ENCODE peak calls at places on chromosomes 7 and 10, in ten cellular contexts. E is upper lobe of left lung, T is stomach, O is sigmoid colon, H is transverse colon, K is ovary, S is HepG2, Z is H1, X is A549, C is K562. D is an unnamed sample.

GRCh38 chr7:1692500-1693418 is 22.7 kb downstream of the ELFN1 start:
- DNase-seq in E (peak), T (peak), O (no peak), H (no peak), K (no peak), S (no peak), Z (no peak), X (no peak), C (no peak), D (no peak)

GRCh38 chr10:93074597-93075368 is 1.1 kb downstream of the CYP26A1 start:
- DNase-seq in E (no peak), T (no peak), O (no peak), H (no peak), K (no peak), S (no peak), Z (no peak), X (no peak), C (no peak), D (peak)

GRCh38 chr7:36637417-36637816 is 86.9 kb downstream of the AOAH start:
- DNase-seq in E (no peak), T (no peak), O (no peak), H (no peak), K (no peak), S (no peak), Z (no peak), X (no peak), C (no peak), D (no peak)

GRCh38 chr7:135712796-135713195 is 15.2 kb downstream of the SLC13A4 start:
- DNase-seq in E (no peak), T (no peak), O (no peak), H (no peak), K (no peak), S (no peak), Z (no peak), X (no peak), C (no peak), D (no peak)

GRCh38 chr10:77290528-77291155 is 347.0 kb downstream of the KCNMA1 start:
- DNase-seq in E (no peak), T (no peak), O (peak), H (no peak), K (no peak), S (no peak), Z (no peak), X (peak), C (no peak), D (no peak)

GRCh38 chr10:7027913-7028808 is 382.7 kb downstream of the SFMBT2 start:
- DNase-seq in E (no peak), T (no peak), O (no peak), H (no peak), K (no peak), S (no peak), Z (no peak), X (no peak), C (peak), D (no peak)

GRCh38 chr7:26155531-26156375 is 3.8 kb downstream of the NFE2L3 start:
- DNase-seq in E (peak), T (no peak), O (no peak), H (no peak), K (no peak), S (peak), Z (no peak), X (no peak), C (no peak), D (no peak)

GRCh38 chr7:5234852-5235831 is 45.1 kb downstream of the WIPI2 start:
- DNase-seq in E (peak), T (no peak), O (no peak), H (peak), K (no peak), S (no peak), Z (no peak), X (no peak), C (no peak), D (no peak)

GRCh38 chr10:119268871-119269506 is 61.6 kb downstream of the GRK5 start:
- DNase-seq in E (no peak), T (no peak), O (no peak), H (no peak), K (peak), S (no peak), Z (no peak), X (no peak), C (no peak), D (no peak)

GRCh38 chr10:104707602-104708160 is 66.6 kb downstream of the SORCS3 start:
- DNase-seq in E (no peak), T (no peak), O (no peak), H (no peak), K (no peak), S (no peak), Z (no peak), X (no peak), C (no peak), D (no peak)

GRCh38 chr10:132168571-132169030 is 18.1 kb upstream of the DPYSL4 start:
- DNase-seq in E (no peak), T (no peak), O (no peak), H (no peak), K (no peak), S (no peak), Z (no peak), X (no peak), C (no peak), D (no peak)

GRCh38 chr10:116741391-116742351 is 695 bp downstream of the HSPA12A start:
- DNase-seq in E (no peak), T (no peak), O (peak), H (peak), K (peak), S (no peak), Z (no peak), X (no peak), C (no peak), D (no peak)

GRCh38 chr10:98006266-98006665 is 24.2 kb downstream of the CRTAC1 start:
- DNase-seq in E (no peak), T (no peak), O (no peak), H (peak), K (no peak), S (no peak), Z (no peak), X (no peak), C (peak), D (no peak)

GRCh38 chr7:31747553-31747952 is 60.5 kb downstream of the PPP1R17 start:
- DNase-seq in E (no peak), T (no peak), O (no peak), H (peak), K (no peak), S (no peak), Z (no peak), X (peak), C (peak), D (no peak)

GRCh38 chr7:4633012-4633411 is 49.1 kb upstream of the FOXK1 start:
- DNase-seq in E (no peak), T (no peak), O (no peak), H (no peak), K (no peak), S (peak), Z (no peak), X (peak), C (peak), D (no peak)

GRCh38 chr7:129783097-129783919 is 169.5 kb downstream of the UBE2H start:
- DNase-seq in E (no peak), T (no peak), O (no peak), H (no peak), K (no peak), S (no peak), Z (no peak), X (no peak), C (no peak), D (no peak)

GRCh38 chr10:32150532-32151101 is 94.4 kb upstream of the KIF5B start:
- DNase-seq in E (no peak), T (no peak), O (no peak), H (no peak), K (no peak), S (no peak), Z (no peak), X (no peak), C (no peak), D (no peak)

GRCh38 chr7:25578991-25579687 is 350.9 kb upstream of the NPVF start:
- DNase-seq in E (no peak), T (no peak), O (no peak), H (no peak), K (no peak), S (no peak), Z (no peak), X (no peak), C (peak), D (peak)

GRCh38 chr7:95246935-95247370 is 77.4 kb downstream of the PON1 start:
- DNase-seq in E (peak), T (peak), O (peak), H (peak), K (peak), S (peak), Z (peak), X (peak), C (peak), D (no peak)

GRCh38 chr7:124276005-124276606 is 243.2 kb upstream of the TMEM229A start:
- DNase-seq in E (no peak), T (no peak), O (no peak), H (peak), K (no peak), S (peak), Z (peak), X (peak), C (peak), D (no peak)

GRCh38 chr7:151795168-151795754 is 81.7 kb downstream of the PRKAG2 start:
- DNase-seq in E (no peak), T (no peak), O (peak), H (no peak), K (no peak), S (no peak), Z (no peak), X (no peak), C (no peak), D (no peak)

GRCh38 chr10:44143556-44143955 is 241.3 kb downstream of the CXCL12 start:
- DNase-seq in E (no peak), T (no peak), O (no peak), H (no peak), K (no peak), S (no peak), Z (no peak), X (no peak), C (no peak), D (no peak)

DNA sequence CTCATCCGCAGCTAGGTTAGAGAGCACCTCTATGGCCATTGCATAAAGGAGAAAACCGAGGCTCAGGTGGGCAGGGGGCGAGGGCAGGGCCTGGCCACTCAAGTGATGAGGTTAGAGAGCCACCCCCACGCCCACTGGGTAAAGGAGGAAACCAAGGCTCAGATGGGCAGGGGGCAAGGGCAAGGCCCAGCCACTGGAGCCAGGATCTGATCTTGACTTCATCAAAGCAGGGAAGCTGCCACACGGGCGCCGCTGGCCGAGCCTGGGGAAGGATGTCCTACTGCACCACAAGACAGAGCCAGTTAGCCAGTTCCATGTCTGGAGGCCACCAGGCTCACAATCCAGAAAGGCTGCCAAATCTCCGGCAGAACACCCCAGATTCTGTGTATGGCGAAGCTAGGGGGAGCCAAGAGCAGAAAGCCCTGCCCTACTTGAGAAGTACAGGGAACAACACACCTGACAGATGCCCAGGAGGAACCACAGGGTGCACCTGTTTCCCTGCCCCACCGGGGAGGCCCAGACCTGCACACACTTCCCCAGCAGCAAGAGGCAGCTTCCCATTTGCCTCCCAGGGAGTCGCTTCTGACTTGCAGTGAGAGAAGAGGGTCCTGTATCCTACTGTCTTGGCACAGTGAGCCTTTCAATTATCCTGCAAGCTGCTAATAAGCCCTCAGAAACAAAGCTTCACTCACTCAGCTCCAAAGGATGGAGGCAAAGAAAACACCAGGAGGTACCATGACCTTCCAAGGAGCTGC is 101.9 kb downstream of the TNS3 start:
- DNase-seq in E (no peak), T (no peak), O (no peak), H (peak), K (no peak), S (no peak), Z (no peak), X (no peak), C (no peak), D (no peak)
- TF ChIP-seq EP300 in E (no peak), T (no peak), O (no peak), H (no peak), K (no peak), S (no peak), Z (no peak), X (no peak), C (no peak), D (no peak)

DNA sequence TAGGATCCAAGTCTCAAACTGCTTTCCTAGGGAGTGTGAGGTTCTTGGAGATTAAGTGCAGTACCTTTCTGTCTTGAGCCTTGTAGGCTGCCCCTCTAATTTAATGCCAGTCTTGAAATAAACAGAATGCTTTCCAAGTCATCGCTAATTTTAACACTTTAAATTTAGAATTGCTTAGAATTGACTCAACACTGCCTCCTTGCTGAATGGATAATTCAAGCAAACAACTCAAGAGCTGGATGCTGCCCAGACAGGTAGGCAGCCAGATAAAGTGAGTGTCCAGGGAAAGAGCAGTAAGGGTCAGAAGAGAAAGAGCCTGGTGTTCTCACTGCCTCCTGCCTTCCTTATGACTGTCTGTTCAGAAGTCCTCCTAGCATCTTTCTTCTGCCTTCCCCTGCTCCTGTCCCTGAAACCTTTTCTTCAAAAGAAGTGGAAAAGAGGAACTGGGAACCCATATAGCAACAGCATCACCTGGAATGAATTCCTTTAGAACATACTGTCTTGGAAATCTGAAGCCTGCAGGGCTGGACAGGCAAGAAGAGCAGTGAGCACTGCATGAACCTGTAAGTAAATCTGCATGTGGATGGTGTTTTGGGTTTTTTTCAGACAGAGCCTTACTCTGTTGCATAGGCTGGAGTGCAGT is 3.1 kb upstream of the GOT1 start:
- DNase-seq in E (no peak), T (no peak), O (no peak), H (no peak), K (no peak), S (no peak), Z (no peak), X (peak), C (peak), D (no peak)
- TF ChIP-seq CTCF in E (no peak), T (no peak), O (no peak), H (peak), K (no peak), S (peak), Z (peak), X (peak), C (peak), D (no peak)

DNA sequence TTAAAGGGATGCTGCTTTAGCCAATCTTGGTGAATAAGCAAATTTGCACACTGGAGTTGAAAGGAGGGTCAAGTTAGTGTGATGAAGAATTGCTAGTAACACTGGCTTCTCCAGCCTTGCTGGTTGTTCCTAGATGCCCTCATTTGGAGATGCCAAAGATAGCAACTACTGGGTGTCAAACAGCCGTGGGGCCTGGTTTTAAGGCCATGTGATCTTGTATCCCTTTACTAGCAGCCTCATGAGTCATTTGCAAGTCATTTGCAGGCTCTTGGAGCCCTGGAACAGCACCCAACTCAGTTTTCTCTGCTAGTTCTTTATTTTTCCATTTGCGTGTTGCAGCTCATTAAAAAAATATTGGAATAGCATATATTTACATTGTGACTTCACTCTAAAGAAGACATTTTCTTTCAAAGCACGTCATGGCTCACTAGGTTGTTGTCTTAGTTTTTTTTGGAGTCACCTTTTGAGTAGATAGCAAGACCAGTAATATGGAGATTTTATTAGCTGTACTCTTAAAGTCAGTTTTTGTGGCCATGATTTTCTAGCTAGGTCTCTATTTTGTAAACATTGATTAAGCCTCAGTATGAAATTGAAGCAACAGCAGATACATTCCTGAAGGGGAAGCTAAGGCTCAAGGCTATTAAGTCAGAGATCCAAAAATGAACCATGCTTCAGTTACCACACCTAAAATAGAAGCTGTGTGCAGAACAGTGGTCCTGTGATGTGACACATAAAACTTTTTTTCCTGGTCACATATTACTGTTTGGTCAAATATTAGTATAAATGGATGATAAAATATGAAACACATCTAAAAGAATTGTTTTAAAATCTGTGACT is 1.3 kb downstream of the LSMEM1 start:
- DNase-seq in E (peak), T (no peak), O (peak), H (peak), K (no peak), S (no peak), Z (peak), X (peak), C (peak), D (no peak)
- TF ChIP-seq EP300 in E (no peak), T (no peak), O (no peak), H (no peak), K (no peak), S (no peak), Z (no peak), X (no peak), C (no peak), D (no peak)

GRCh38 chr10:58697691-58698090 is 185.0 kb downstream of the BICC1 start:
- DNase-seq in E (no peak), T (no peak), O (no peak), H (no peak), K (no peak), S (no peak), Z (no peak), X (no peak), C (no peak), D (no peak)

GRCh38 chr10:58691528-58691927 is 178.9 kb downstream of the BICC1 start:
- DNase-seq in E (no peak), T (no peak), O (no peak), H (no peak), K (no peak), S (no peak), Z (no peak), X (no peak), C (no peak), D (no peak)

GRCh38 chr10:58696736-58697135 is 184.1 kb downstream of the BICC1 start:
- DNase-seq in E (no peak), T (no peak), O (no peak), H (no peak), K (no peak), S (no peak), Z (no peak), X (no peak), C (no peak), D (no peak)

GRCh38 chr10:58693919-58694318 is 181.2 kb downstream of the BICC1 start:
- DNase-seq in E (no peak), T (no peak), O (no peak), H (no peak), K (no peak), S (no peak), Z (no peak), X (no peak), C (no peak), D (no peak)

DNA sequence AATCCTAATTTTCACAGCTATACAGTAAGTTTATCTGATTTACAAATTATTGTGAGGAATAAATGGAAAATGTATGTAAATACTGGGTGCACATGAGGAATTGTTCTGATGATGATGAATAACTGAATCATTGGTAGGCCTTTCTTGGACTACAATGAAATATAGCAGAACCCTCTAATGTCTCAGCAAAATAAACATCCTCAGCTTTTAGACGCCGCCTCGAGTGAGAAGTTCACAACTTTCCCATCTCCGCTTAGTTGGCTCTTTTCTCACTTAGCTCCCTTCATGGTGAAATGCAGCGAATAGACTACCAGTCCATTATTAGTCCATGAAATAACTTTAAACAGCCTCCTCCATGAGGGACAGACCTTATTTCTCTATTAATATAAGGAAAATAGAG is 182.3 kb downstream of the BICC1 start:
- DNase-seq in E (no peak), T (no peak), O (no peak), H (no peak), K (no peak), S (no peak), Z (no peak), X (no peak), C (no peak), D (no peak)
- TF ChIP-seq CTCF in E (no peak), T (no peak), O (no peak), H (no peak), K (no peak), S (no peak), Z (no peak), X (no peak), C (no peak), D (no peak)

GRCh38 chr7:50838675-50839377 is 56.1 kb upstream of the GRB10 start:
- DNase-seq in E (no peak), T (no peak), O (no peak), H (no peak), K (peak), S (no peak), Z (no peak), X (peak), C (peak), D (no peak)

GRCh38 chr7:50837965-50838364 is 55.3 kb upstream of the GRB10 start:
- DNase-seq in E (no peak), T (no peak), O (no peak), H (no peak), K (no peak), S (peak), Z (no peak), X (peak), C (no peak), D (no peak)

GRCh38 chr7:50842061-50842460 is 59.4 kb upstream of the GRB10 start:
- DNase-seq in E (no peak), T (no peak), O (no peak), H (no peak), K (no peak), S (no peak), Z (no peak), X (no peak), C (no peak), D (no peak)
- TF ChIP-seq EP300 in E (no peak), T (no peak), O (no peak), H (no peak), K (no peak), S (no peak), Z (no peak), X (no peak), C (no peak), D (no peak)

GRCh38 chr10:1402016-1402820 is 335.1 kb downstream of the ADARB2 start:
- DNase-seq in E (no peak), T (peak), O (no peak), H (no peak), K (no peak), S (no peak), Z (no peak), X (no peak), C (no peak), D (peak)

GRCh38 chr10:1404953-1405260 is 332.4 kb downstream of the ADARB2 start:
- DNase-seq in E (no peak), T (peak), O (no peak), H (no peak), K (no peak), S (no peak), Z (no peak), X (no peak), C (no peak), D (no peak)

GRCh38 chr10:1402821-1403507 is 334.4 kb downstream of the ADARB2 start:
- DNase-seq in E (no peak), T (peak), O (no peak), H (no peak), K (no peak), S (no peak), Z (no peak), X (no peak), C (no peak), D (peak)

GRCh38 chr10:1404236-1404952 is 332.9 kb downstream of the ADARB2 start:
- DNase-seq in E (no peak), T (peak), O (no peak), H (no peak), K (no peak), S (no peak), Z (no peak), X (no peak), C (no peak), D (peak)

GRCh38 chr10:1403508-1404230 is 333.7 kb downstream of the ADARB2 start:
- DNase-seq in E (no peak), T (peak), O (no peak), H (no peak), K (no peak), S (no peak), Z (no peak), X (no peak), C (no peak), D (no peak)
- TF ChIP-seq CTCF in E (no peak), T (no peak), O (no peak), H (no peak), K (no peak), S (no peak), Z (peak), X (no peak), C (peak), D (no peak)

D was measured in esophagus muscularis mucosa.